ENCODE peak calls at places on chromosome 9, in six cellular contexts. L is activated T-cell treated with anti-CD3 and anti-CD28 coated beads for 24 hours; D is ureter; E is cardiac muscle cell; W is CD4-positive, alpha-beta memory T cell; R is mesothelial cell of epicardium. Y is an unnamed sample.

GRCh38 chr9:69572611-69573010 is 99.6 kb downstream of the APBA1 start:
- DNase-seq in L (no peak), D (no peak), E (no peak), W (no peak), R (no peak), Y (no peak)

GRCh38 chr9:98484218-98484617 is 224.5 kb downstream of the GABBR2 start:
- DNase-seq in L (no peak), D (no peak), E (no peak), W (no peak), R (no peak), Y (no peak)

GRCh38 chr9:86077286-86077685 is 22.1 kb downstream of the GOLM1 start:
- DNase-seq in L (no peak), D (no peak), E (peak; percentile 42), W (no peak), R (no peak), Y (no peak)

GRCh38 chr9:131627846-131628820 is 82.8 kb downstream of the PRRT1B start:
- DNase-seq in L (no peak), D (no peak), E (no peak), W (peak; percentile 89), R (no peak), Y (peak; percentile 75)

GRCh38 chr9:91978739-91979414 is 28.8 kb upstream of the ROR2 start:
- DNase-seq in L (no peak), D (no peak), E (peak; percentile 56), W (no peak), R (no peak), Y (peak; percentile 36)

GRCh38 chr9:93573204-93573828 is 3.1 kb upstream of the PHF2 start:
- DNase-seq in L (no peak), D (no peak), E (no peak), W (no peak), R (no peak), Y (no peak)

GRCh38 chr9:116141864-116142561 is 11.6 kb upstream of the PAPPA start:
- DNase-seq in L (no peak), D (no peak), E (no peak), W (no peak), R (no peak), Y (no peak)

GRCh38 chr9:86843182-86843581 is 104.1 kb downstream of the GAS1 start:
- DNase-seq in L (no peak), D (no peak), E (peak; percentile 66), W (no peak), R (peak; percentile 44), Y (no peak)

GRCh38 chr9:136465500-136466154 is 17.2 kb downstream of the SEC16A start:
- DNase-seq in L (no peak), D (no peak), E (no peak), W (peak; percentile 13), R (no peak), Y (no peak)

GRCh38 chr9:91422832-91423711 is 560 bp downstream of the NFIL3 start:
- DNase-seq in L (peak; percentile 45), D (peak; percentile 74), E (peak; percentile 74), W (peak; percentile 72), R (peak; percentile 72), Y (peak; percentile 63)

GRCh38 chr9:133604214-133604613 is 5.0 kb downstream of the FAM163B start:
- DNase-seq in L (no peak), D (no peak), E (peak; percentile 60), W (no peak), R (no peak), Y (no peak)

GRCh38 chr9:103242025-103242424 is 246.9 kb downstream of the CYLC2 start:
- DNase-seq in L (no peak), D (no peak), E (no peak), W (no peak), R (no peak), Y (no peak)

GRCh38 chr9:106376689-106377088 is 486.3 kb upstream of the ZNF462 start:
- DNase-seq in L (no peak), D (no peak), E (no peak), W (no peak), R (no peak), Y (no peak)

GRCh38 chr9:136255896-136256890 is 10.6 kb upstream of the QSOX2 start:
- DNase-seq in L (no peak), D (no peak), E (no peak), W (peak; percentile 3), R (no peak), Y (no peak)